ENCODE peak calls at places on chromosome 10, in eight cellular contexts. One of them, this sample, is unnamed.

GRCh38 chr10:130648807-130649206 is 512.6 kb downstream of the GLRX3 start:
- DNase-seq in left lung: no peak
- DNase-seq in cardiac fibroblast: no peak
- DNase-seq in HFF-Myc: no peak
- DNase-seq in kidney: no peak
- DNase-seq in gastrocnemius medialis: no peak
- DNase-seq in CD8-positive, alpha-beta T cell: no peak
- DNase-seq in AG10803: no peak
- DNase-seq in this sample: no peak

GRCh38 chr10:96636546-96636945 is 49.7 kb upstream of the TM9SF3 start:
- DNase-seq in left lung: no peak
- DNase-seq in cardiac fibroblast: no peak
- DNase-seq in HFF-Myc: no peak
- DNase-seq in kidney: no peak
- DNase-seq in gastrocnemius medialis: no peak
- DNase-seq in CD8-positive, alpha-beta T cell: no peak
- DNase-seq in AG10803: peak; percentile 37
- DNase-seq in this sample: no peak

GRCh38 chr10:78520737-78521430 is 487.2 kb downstream of the RPS24 start:
- DNase-seq in left lung: no peak
- DNase-seq in cardiac fibroblast: peak; percentile 49
- DNase-seq in HFF-Myc: peak; percentile 11
- DNase-seq in kidney: no peak
- DNase-seq in gastrocnemius medialis: no peak
- DNase-seq in CD8-positive, alpha-beta T cell: no peak
- DNase-seq in AG10803: peak; percentile 29
- DNase-seq in this sample: no peak

GRCh38 chr10:28684157-28684985 is 7.0 kb downstream of the BAMBI start:
- DNase-seq in left lung: no peak
- DNase-seq in cardiac fibroblast: no peak
- DNase-seq in HFF-Myc: no peak
- DNase-seq in kidney: no peak
- DNase-seq in gastrocnemius medialis: no peak
- DNase-seq in CD8-positive, alpha-beta T cell: no peak
- DNase-seq in AG10803: no peak
- DNase-seq in this sample: no peak

GRCh38 chr10:1048732-1049424 is at the start of gene IDI1:
- DNase-seq in left lung: peak; percentile 98
- DNase-seq in cardiac fibroblast: peak; percentile 100
- DNase-seq in HFF-Myc: peak; percentile 94
- DNase-seq in kidney: peak; percentile 99
- DNase-seq in gastrocnemius medialis: peak; percentile 98
- DNase-seq in CD8-positive, alpha-beta T cell: peak; percentile 93
- DNase-seq in AG10803: peak; percentile 99
- DNase-seq in this sample: peak; percentile 96

GRCh38 chr10:49600046-49600445 is 10.1 kb upstream of the SLC18A3 start:
- DNase-seq in left lung: no peak
- DNase-seq in cardiac fibroblast: no peak
- DNase-seq in HFF-Myc: no peak
- DNase-seq in kidney: no peak
- DNase-seq in gastrocnemius medialis: no peak
- DNase-seq in CD8-positive, alpha-beta T cell: no peak
- DNase-seq in AG10803: no peak
- DNase-seq in this sample: no peak

GRCh38 chr10:110006358-110007170 is 1.2 kb upstream of the ADD3 start:
- DNase-seq in left lung: peak; percentile 43
- DNase-seq in cardiac fibroblast: peak; percentile 86
- DNase-seq in HFF-Myc: no peak
- DNase-seq in kidney: peak; percentile 75
- DNase-seq in gastrocnemius medialis: peak; percentile 17
- DNase-seq in CD8-positive, alpha-beta T cell: no peak
- DNase-seq in AG10803: peak; percentile 80
- DNase-seq in this sample: no peak

GRCh38 chr10:5533098-5533731 is 8.5 kb downstream of the CALML3 start:
- DNase-seq in left lung: peak; percentile 29
- DNase-seq in cardiac fibroblast: no peak
- DNase-seq in HFF-Myc: no peak
- DNase-seq in kidney: peak; percentile 56
- DNase-seq in gastrocnemius medialis: no peak
- DNase-seq in CD8-positive, alpha-beta T cell: no peak
- DNase-seq in AG10803: no peak
- DNase-seq in this sample: no peak

GRCh38 chr10:78188459-78188858 is 154.8 kb downstream of the RPS24 start:
- DNase-seq in left lung: no peak
- DNase-seq in cardiac fibroblast: peak; percentile 11
- DNase-seq in HFF-Myc: no peak
- DNase-seq in kidney: no peak
- DNase-seq in gastrocnemius medialis: no peak
- DNase-seq in CD8-positive, alpha-beta T cell: no peak
- DNase-seq in AG10803: no peak
- DNase-seq in this sample: no peak

GRCh38 chr10:72126872-72127232 is 38.5 kb upstream of the SPOCK2 start:
- DNase-seq in left lung: no peak
- DNase-seq in cardiac fibroblast: no peak
- DNase-seq in HFF-Myc: no peak
- DNase-seq in kidney: no peak
- DNase-seq in gastrocnemius medialis: no peak
- DNase-seq in CD8-positive, alpha-beta T cell: no peak
- DNase-seq in AG10803: no peak
- DNase-seq in this sample: no peak

GRCh38 chr10:74891048-74891447 is 64.6 kb downstream of the KAT6B start:
- DNase-seq in left lung: no peak
- DNase-seq in cardiac fibroblast: no peak
- DNase-seq in HFF-Myc: no peak
- DNase-seq in kidney: no peak
- DNase-seq in gastrocnemius medialis: no peak
- DNase-seq in CD8-positive, alpha-beta T cell: no peak
- DNase-seq in AG10803: no peak
- DNase-seq in this sample: no peak

GRCh38 chr10:74887614-74888284 is 61.3 kb downstream of the KAT6B start:
- DNase-seq in left lung: no peak
- DNase-seq in cardiac fibroblast: no peak
- DNase-seq in HFF-Myc: no peak
- DNase-seq in kidney: no peak
- DNase-seq in gastrocnemius medialis: no peak
- DNase-seq in CD8-positive, alpha-beta T cell: no peak
- DNase-seq in AG10803: no peak
- DNase-seq in this sample: no peak

GRCh38 chr10:74889662-74889998 is 63.2 kb downstream of the KAT6B start:
- DNase-seq in left lung: no peak
- DNase-seq in cardiac fibroblast: no peak
- DNase-seq in HFF-Myc: no peak
- DNase-seq in kidney: no peak
- DNase-seq in gastrocnemius medialis: no peak
- DNase-seq in CD8-positive, alpha-beta T cell: no peak
- DNase-seq in AG10803: no peak
- DNase-seq in this sample: no peak

GRCh38 chr10:74890460-74890859 is 64.1 kb downstream of the KAT6B start:
- DNase-seq in left lung: no peak
- DNase-seq in cardiac fibroblast: no peak
- DNase-seq in HFF-Myc: no peak
- DNase-seq in kidney: no peak
- DNase-seq in gastrocnemius medialis: no peak
- DNase-seq in CD8-positive, alpha-beta T cell: no peak
- DNase-seq in AG10803: no peak
- DNase-seq in this sample: no peak

DNA sequence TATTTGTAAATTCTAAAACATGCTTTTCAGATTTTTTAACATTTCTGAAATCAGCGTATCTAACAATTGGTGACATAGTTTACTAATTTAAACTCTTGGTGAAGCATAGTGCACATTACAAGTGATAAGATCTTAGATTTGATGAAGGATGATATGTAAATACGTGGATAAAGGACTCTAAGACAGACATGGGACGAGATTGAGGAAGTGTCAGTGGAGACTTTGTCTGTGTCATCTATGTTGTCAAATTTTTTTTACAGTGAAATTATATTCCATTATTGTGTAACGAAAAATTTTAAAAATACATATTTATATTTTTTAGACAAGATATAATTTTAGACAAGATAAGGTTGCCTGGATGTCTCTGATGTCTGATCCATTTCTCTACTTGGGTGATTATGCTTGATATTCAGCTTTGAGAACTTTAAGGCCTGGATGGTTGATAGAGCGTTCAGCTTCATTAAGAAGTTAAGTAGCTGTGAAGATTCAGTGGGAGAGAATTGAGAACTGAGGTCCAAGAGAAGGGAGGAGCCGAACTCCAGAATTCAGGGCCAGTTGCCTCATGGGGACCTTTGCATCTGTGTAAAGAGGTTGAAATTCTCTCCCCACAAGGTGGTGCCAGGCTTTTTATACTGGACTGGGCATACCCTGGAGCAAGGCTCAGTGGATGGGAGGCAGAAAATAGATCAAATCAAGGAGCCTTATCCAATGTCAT is 62.7 kb downstream of the KAT6B start:
- DNase-seq in left lung: no peak
- DNase-seq in cardiac fibroblast: no peak
- DNase-seq in HFF-Myc: no peak
- DNase-seq in kidney: no peak
- DNase-seq in gastrocnemius medialis: no peak
- DNase-seq in CD8-positive, alpha-beta T cell: no peak
- DNase-seq in AG10803: no peak
- DNase-seq in this sample: no peak
- TF ChIP-seq CTCF in left lung: no peak
- TF ChIP-seq CTCF in cardiac fibroblast: peak; percentile 7
- TF ChIP-seq CTCF in HFF-Myc: no peak
- TF ChIP-seq CTCF in kidney: peak; percentile 23
- TF ChIP-seq CTCF in gastrocnemius medialis: peak; percentile 21
- TF ChIP-seq CTCF in CD8-positive, alpha-beta T cell: no peak
- TF ChIP-seq CTCF in AG10803: peak; percentile 22
- TF ChIP-seq CTCF in this sample: peak; percentile 12

GRCh38 chr10:119270893-119271361 is 63.6 kb downstream of the GRK5 start:
- DNase-seq in left lung: peak; percentile 86
- DNase-seq in cardiac fibroblast: peak; percentile 94
- DNase-seq in HFF-Myc: no peak
- DNase-seq in kidney: peak; percentile 89
- DNase-seq in gastrocnemius medialis: no peak
- DNase-seq in CD8-positive, alpha-beta T cell: peak; percentile 35
- DNase-seq in AG10803: no peak
- DNase-seq in this sample: no peak
- H3K4me3 ChIP-seq in left lung: no peak overlapping the region
- H3K4me3 ChIP-seq in cardiac fibroblast: peak overlapping the region; percentile 28
- H3K4me3 ChIP-seq in HFF-Myc: no peak overlapping the region
- H3K4me3 ChIP-seq in kidney: no peak overlapping the region
- H3K4me3 ChIP-seq in gastrocnemius medialis: no peak overlapping the region
- H3K4me3 ChIP-seq in CD8-positive, alpha-beta T cell: peak overlapping the region; percentile 18
- H3K4me3 ChIP-seq in AG10803: no peak overlapping the region
- H3K4me3 ChIP-seq in this sample: no peak overlapping the region

GRCh38 chr10:120634629-120635028 is 177.6 kb downstream of the PLPP4 start:
- DNase-seq in left lung: no peak
- DNase-seq in cardiac fibroblast: no peak
- DNase-seq in HFF-Myc: no peak
- DNase-seq in kidney: no peak
- DNase-seq in gastrocnemius medialis: no peak
- DNase-seq in CD8-positive, alpha-beta T cell: no peak
- DNase-seq in AG10803: no peak
- DNase-seq in this sample: no peak
- TF ChIP-seq CTCF in left lung: no peak
- TF ChIP-seq CTCF in cardiac fibroblast: no peak
- TF ChIP-seq CTCF in HFF-Myc: peak; percentile 20
- TF ChIP-seq CTCF in kidney: no peak
- TF ChIP-seq CTCF in gastrocnemius medialis: no peak
- TF ChIP-seq CTCF in CD8-positive, alpha-beta T cell: no peak
- TF ChIP-seq CTCF in AG10803: no peak
- TF ChIP-seq CTCF in this sample: no peak

GRCh38 chr10:122461729-122462532 is 578 bp downstream of the HTRA1 start:
- DNase-seq in left lung: no peak
- DNase-seq in cardiac fibroblast: no peak
- DNase-seq in HFF-Myc: no peak
- DNase-seq in kidney: no peak
- DNase-seq in gastrocnemius medialis: no peak
- DNase-seq in CD8-positive, alpha-beta T cell: no peak
- DNase-seq in AG10803: no peak
- DNase-seq in this sample: no peak
- H3K4me3 ChIP-seq in left lung: peak overlapping the region; percentile 65
- H3K4me3 ChIP-seq in cardiac fibroblast: peak overlapping the region; percentile 80
- H3K4me3 ChIP-seq in HFF-Myc: peak overlapping the region; percentile 47
- H3K4me3 ChIP-seq in kidney: peak overlapping the region; percentile 82
- H3K4me3 ChIP-seq in gastrocnemius medialis: peak overlapping the region; percentile 73
- H3K4me3 ChIP-seq in CD8-positive, alpha-beta T cell: peak overlapping the region; percentile 58
- H3K4me3 ChIP-seq in AG10803: peak overlapping the region; percentile 80
- H3K4me3 ChIP-seq in this sample: peak overlapping the region; percentile 77

GRCh38 chr10:106566871-106567270 is 597.6 kb downstream of the SORCS1 start:
- DNase-seq in left lung: no peak
- DNase-seq in cardiac fibroblast: peak; percentile 34
- DNase-seq in HFF-Myc: no peak
- DNase-seq in kidney: no peak
- DNase-seq in gastrocnemius medialis: no peak
- DNase-seq in CD8-positive, alpha-beta T cell: no peak
- DNase-seq in AG10803: peak; percentile 35
- DNase-seq in this sample: no peak

GRCh38 chr10:106573106-106573505 is 591.4 kb downstream of the SORCS1 start:
- DNase-seq in left lung: no peak
- DNase-seq in cardiac fibroblast: peak; percentile 75
- DNase-seq in HFF-Myc: peak; percentile 56
- DNase-seq in kidney: no peak
- DNase-seq in gastrocnemius medialis: no peak
- DNase-seq in CD8-positive, alpha-beta T cell: no peak
- DNase-seq in AG10803: peak; percentile 65
- DNase-seq in this sample: no peak

GRCh38 chr10:106567629-106568028 is 596.9 kb downstream of the SORCS1 start:
- DNase-seq in left lung: no peak
- DNase-seq in cardiac fibroblast: no peak
- DNase-seq in HFF-Myc: no peak
- DNase-seq in kidney: no peak
- DNase-seq in gastrocnemius medialis: no peak
- DNase-seq in CD8-positive, alpha-beta T cell: no peak
- DNase-seq in AG10803: no peak
- DNase-seq in this sample: no peak

GRCh38 chr10:106576534-106576933 is 588.0 kb downstream of the SORCS1 start:
- DNase-seq in left lung: no peak
- DNase-seq in cardiac fibroblast: no peak
- DNase-seq in HFF-Myc: no peak
- DNase-seq in kidney: no peak
- DNase-seq in gastrocnemius medialis: no peak
- DNase-seq in CD8-positive, alpha-beta T cell: no peak
- DNase-seq in AG10803: no peak
- DNase-seq in this sample: no peak

GRCh38 chr10:106571216-106571954 is 593.1 kb downstream of the SORCS1 start:
- DNase-seq in left lung: no peak
- DNase-seq in cardiac fibroblast: peak; percentile 75
- DNase-seq in HFF-Myc: no peak
- DNase-seq in kidney: no peak
- DNase-seq in gastrocnemius medialis: no peak
- DNase-seq in CD8-positive, alpha-beta T cell: no peak
- DNase-seq in AG10803: peak; percentile 53
- DNase-seq in this sample: no peak
- TF ChIP-seq CTCF in left lung: no peak
- TF ChIP-seq CTCF in cardiac fibroblast: peak; percentile 69
- TF ChIP-seq CTCF in HFF-Myc: peak; percentile 61
- TF ChIP-seq CTCF in kidney: peak; percentile 39
- TF ChIP-seq CTCF in gastrocnemius medialis: no peak
- TF ChIP-seq CTCF in CD8-positive, alpha-beta T cell: no peak
- TF ChIP-seq CTCF in AG10803: peak; percentile 60
- TF ChIP-seq CTCF in this sample: peak; percentile 55